ENCODE peak calls at places on chromosomes 1 and 21, in seven cellular contexts. R, F, I, O, B, W and E are unnamed samples.

GRCh38 chr21:18053151-18053550 is 191.5 kb upstream of the CHODL start:
- DNase-seq in R (no peak), F (no peak), I (no peak), O (no peak), B (no peak), W (no peak), E (no peak)

GRCh38 chr1:36884029-36884701 is 150.2 kb downstream of the GRIK3 start:
- DNase-seq in R (no peak), F (no peak), I (no peak), O (no peak), B (no peak), W (no peak), E (no peak)

GRCh38 chr1:9630331-9631081 is 21.0 kb upstream of the PIK3CD start:
- DNase-seq in R (no peak), F (no peak), I (no peak), O (peak; percentile 32), B (no peak), W (no peak), E (no peak)

GRCh38 chr21:24188511-24188910 is 1418.8 kb downstream of the MRPL39 start:
- DNase-seq in R (no peak), F (no peak), I (no peak), O (no peak), B (peak; percentile 0), W (no peak), E (no peak)

GRCh38 chr1:154745286-154745731 is 124.8 kb downstream of the KCNN3 start:
- DNase-seq in R (no peak), F (peak; percentile 33), I (no peak), O (no peak), B (no peak), W (no peak), E (no peak)

GRCh38 chr21:28537371-28538079 is 455.2 kb downstream of the LTN1 start:
- DNase-seq in R (no peak), F (peak; percentile 56), I (peak; percentile 96), O (no peak), B (peak; percentile 100), W (no peak), E (peak; percentile 94)

GRCh38 chr1:192788184-192788583 is 20.7 kb upstream of the RGS2 start:
- DNase-seq in R (no peak), F (peak; percentile 63), I (peak; percentile 76), O (no peak), B (peak; percentile 89), W (peak; percentile 20), E (peak; percentile 76)

GRCh38 chr21:33731447-33731846 is 89.1 kb downstream of the ITSN1 start:
- DNase-seq in R (no peak), F (peak; percentile 71), I (no peak), O (no peak), B (no peak), W (no peak), E (no peak)

GRCh38 chr1:78359666-78360065 is 131.1 kb upstream of the PTGFR start:
- DNase-seq in R (no peak), F (no peak), I (no peak), O (no peak), B (no peak), W (no peak), E (no peak)

GRCh38 chr1:229254910-229255541 is 15.9 kb upstream of the RAB4A start:
- DNase-seq in R (no peak), F (peak; percentile 65), I (no peak), O (no peak), B (peak; percentile 28), W (no peak), E (no peak)
- TF ChIP-seq CTCF in R (peak; percentile 40), F (peak; percentile 47), I (peak; percentile 7), O (no peak), B (peak; percentile 26), W (peak; percentile 49), E (peak; percentile 12)

DNA sequence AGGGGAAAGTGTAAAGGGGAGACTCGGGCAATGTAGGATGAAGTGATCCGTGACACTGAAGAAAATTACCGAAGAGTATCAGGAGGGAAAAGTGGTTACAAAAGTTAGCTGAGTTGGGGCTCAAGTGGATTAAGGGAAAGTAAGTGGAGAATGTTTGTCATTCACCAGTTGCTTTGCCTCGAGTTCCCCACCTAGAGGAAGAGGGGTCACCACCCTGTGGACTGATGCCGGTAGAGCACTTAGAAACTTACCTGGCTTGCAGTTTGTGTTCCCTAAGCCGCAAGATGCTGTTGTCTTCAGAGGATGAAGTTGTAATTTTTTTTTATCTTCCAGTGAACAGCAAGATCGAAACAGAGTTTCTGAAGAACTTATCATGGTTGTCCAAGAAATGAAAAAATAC is 1.0 kb downstream of the PER3 start:
- DNase-seq in R (no peak), F (no peak), I (no peak), O (no peak), B (no peak), W (no peak), E (no peak)
- H3K4me3 ChIP-seq in R (peak overlapping the region; percentile 82), F (no peak overlapping the region), I (peak overlapping the region; percentile 60), O (no peak overlapping the region), B (no peak overlapping the region), W (peak overlapping the region; percentile 67), E (no peak overlapping the region)

DNA sequence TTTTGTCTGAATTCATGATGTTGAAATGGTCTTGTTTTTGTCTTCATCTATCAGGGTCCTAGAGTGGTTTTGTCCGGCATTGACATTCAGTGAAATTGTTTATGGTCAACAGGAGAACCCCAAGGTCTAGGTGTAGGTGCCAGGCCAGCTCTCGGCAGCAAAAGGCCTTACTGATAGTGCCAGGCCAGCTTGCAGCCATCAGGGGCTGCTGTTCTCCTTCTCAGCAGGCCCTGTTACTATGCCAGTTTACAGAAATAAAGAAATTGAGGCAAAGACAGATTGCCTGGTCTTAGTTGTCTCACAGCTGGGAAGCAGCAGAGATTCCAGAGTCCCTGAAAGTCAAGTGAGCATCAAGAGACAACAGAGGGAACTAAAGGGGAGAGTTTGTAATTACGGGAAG is 12.0 kb downstream of the HMGB4 start:
- DNase-seq in R (no peak), F (no peak), I (no peak), O (no peak), B (no peak), W (no peak), E (no peak)
- TF ChIP-seq CTCF in R (no peak), F (no peak), I (no peak), O (no peak), B (peak; percentile 22), W (no peak), E (peak; percentile 31)

GRCh38 chr1:153133267-153133666 is 17.4 kb downstream of the SPRR2G start:
- DNase-seq in R (no peak), F (no peak), I (no peak), O (no peak), B (no peak), W (no peak), E (no peak)
- H3K4me3 ChIP-seq in R (no peak overlapping the region), F (no peak overlapping the region), I (no peak overlapping the region), O (no peak overlapping the region), B (no peak overlapping the region), W (no peak overlapping the region), E (no peak overlapping the region)

GRCh38 chr1:91617242-91617837 is 116.7 kb downstream of the CDC7 start:
- DNase-seq in R (no peak), F (no peak), I (no peak), O (no peak), B (no peak), W (peak; percentile 67), E (peak; percentile 32)
- TF ChIP-seq CTCF in R (no peak), F (no peak), I (no peak), O (no peak), B (no peak), W (peak; percentile 41), E (peak; percentile 25)

GRCh38 chr1:115090956-115091355 is 1.7 kb upstream of the TSPAN2 start:
- DNase-seq in R (no peak), F (no peak), I (no peak), O (no peak), B (no peak), W (no peak), E (no peak)

GRCh38 chr1:115088115-115088794 is 1.0 kb downstream of the TSPAN2 start:
- DNase-seq in R (no peak), F (no peak), I (no peak), O (no peak), B (no peak), W (no peak), E (no peak)

GRCh38 chr1:115090547-115090946 is 1.2 kb upstream of the TSPAN2 start:
- DNase-seq in R (peak; percentile 41), F (no peak), I (no peak), O (no peak), B (peak; percentile 86), W (no peak), E (peak; percentile 51)

GRCh38 chr1:115088871-115089442 is 346 bp downstream of the TSPAN2 start:
- DNase-seq in R (no peak), F (no peak), I (no peak), O (no peak), B (no peak), W (no peak), E (no peak)

DNA sequence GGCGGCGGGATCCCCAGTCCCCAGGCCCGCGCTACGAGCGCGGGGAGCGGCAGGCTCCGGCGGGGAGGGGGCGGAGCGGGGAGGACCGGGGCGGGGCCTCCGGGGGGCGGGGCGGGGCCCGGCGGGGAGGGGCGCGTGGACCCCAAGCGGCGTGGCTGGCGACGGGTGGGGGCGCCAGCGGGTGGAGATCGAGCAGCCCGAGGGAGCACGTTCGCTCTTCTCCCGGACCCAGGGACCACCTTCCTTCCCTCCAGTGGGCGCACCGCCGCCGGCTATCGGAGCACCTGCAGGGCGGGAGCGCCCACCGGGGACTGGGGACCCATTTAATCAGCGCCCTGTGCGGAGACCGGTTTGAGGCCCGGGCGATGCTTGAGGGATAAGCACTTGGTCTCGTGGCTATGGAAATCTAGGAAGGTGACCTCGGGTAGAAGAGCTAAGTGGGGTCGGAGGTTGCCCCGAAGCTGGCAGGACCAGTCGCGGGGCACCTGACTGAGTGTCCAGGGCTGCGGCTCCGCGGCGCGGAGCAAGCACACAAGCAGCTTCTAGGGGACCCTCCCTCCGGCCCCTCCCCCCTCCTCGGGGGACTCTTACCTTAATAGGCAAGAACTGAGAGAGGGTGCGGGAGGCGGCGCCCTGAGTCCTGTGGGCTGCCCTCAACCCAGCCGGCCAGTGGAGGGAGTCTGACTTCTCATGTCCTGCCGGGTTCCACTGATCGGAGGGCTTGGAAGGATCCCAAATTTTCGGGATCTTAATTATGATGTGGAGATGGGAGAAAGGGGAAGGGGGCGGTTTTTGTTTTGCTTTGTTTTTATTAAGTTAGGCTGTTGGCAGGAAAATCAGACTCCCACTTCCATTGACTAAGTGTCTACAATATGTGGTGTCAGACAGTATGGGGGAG is at the start of gene TSPAN2:
- DNase-seq in R (peak; percentile 62), F (no peak), I (no peak), O (peak; percentile 48), B (peak; percentile 64), W (peak; percentile 49), E (peak; percentile 49)
- H3K4me3 ChIP-seq in R (peak within 1 kb of the TSS; percentile 89), F (peak within 1 kb of the TSS; percentile 42), I (peak within 1 kb of the TSS; percentile 57), O (peak within 1 kb of the TSS; percentile 82), B (peak within 1 kb of the TSS; percentile 48), W (peak within 1 kb of the TSS; percentile 37), E (peak within 1 kb of the TSS; percentile 54)

GRCh38 chr21:42540396-42540795 is 26.7 kb downstream of the SLC37A1 start:
- DNase-seq in R (no peak), F (no peak), I (no peak), O (no peak), B (no peak), W (no peak), E (no peak)

GRCh38 chr21:42538479-42539275 is 25.0 kb downstream of the SLC37A1 start:
- DNase-seq in R (no peak), F (no peak), I (no peak), O (no peak), B (no peak), W (no peak), E (no peak)

GRCh38 chr21:42539342-42539741 is 25.7 kb downstream of the SLC37A1 start:
- DNase-seq in R (no peak), F (no peak), I (no peak), O (no peak), B (no peak), W (peak; percentile 65), E (no peak)

GRCh38 chr21:42541174-42541573 is 27.5 kb downstream of the SLC37A1 start:
- DNase-seq in R (no peak), F (no peak), I (no peak), O (no peak), B (no peak), W (no peak), E (no peak)

GRCh38 chr21:42539931-42540343 is 26.3 kb downstream of the SLC37A1 start:
- DNase-seq in R (no peak), F (no peak), I (no peak), O (no peak), B (no peak), W (no peak), E (no peak)
- TF ChIP-seq CTCF in R (no peak), F (no peak), I (no peak), O (no peak), B (peak; percentile 4), W (no peak), E (peak; percentile 12)